ENCODE peak calls at places on chromosomes 16 and 17, in ten cellular contexts. Y, Z, D, N, C, B, M, G, J and U are unnamed samples.

GRCh38 chr17:27993161-27993695 is 49.2 kb upstream of the NLK start:
- DNase-seq in N (no peak), D (no peak), Y (no peak), J (no peak), C (no peak), G (no peak), Z (no peak), B (no peak), M (no peak), U (no peak)

GRCh38 chr16:56589141-56590039 is at the start of gene MT3:
- DNase-seq in G (no peak), M (no peak), Z (no peak), C (peak), J (peak), D (peak), N (peak), B (no peak), Y (no peak), U (peak)

GRCh38 chr17:64174686-64175456 is 44.9 kb upstream of the ERN1 start:
- DNase-seq in D (peak), M (no peak), C (no peak), Y (no peak), B (peak), N (no peak), G (peak), J (no peak), Z (no peak), U (no peak)

GRCh38 chr16:85568519-85568918 is 44.6 kb upstream of the GSE1 start:
- DNase-seq in C (no peak), J (no peak), M (no peak), Y (no peak), N (no peak), D (no peak), Z (no peak), B (no peak), G (no peak), U (no peak)

GRCh38 chr17:34499576-34499975 is 79.8 kb upstream of the TMEM132E start:
- DNase-seq in D (peak), C (no peak), Z (peak), J (no peak), N (no peak), B (peak), G (peak), M (no peak), Y (no peak), U (no peak)

GRCh38 chr16:58709338-58709737 is 24.8 kb upstream of the SLC38A7 start:
- DNase-seq in D (no peak), J (no peak), Y (no peak), Z (no peak), N (no peak), G (no peak), C (no peak), B (peak), M (no peak), U (no peak)

GRCh38 chr16:50093607-50094570 is 28.1 kb downstream of the HEATR3 start:
- DNase-seq in Z (no peak), D (no peak), J (no peak), N (peak), Y (peak), C (no peak), B (peak), G (no peak), M (no peak), U (peak)

GRCh38 chr17:48228720-48229119 is 121.2 kb downstream of the SNX11 start:
- DNase-seq in Y (no peak), B (no peak), N (no peak), Z (no peak), J (no peak), C (no peak), M (no peak), G (no peak), D (no peak), U (no peak)

GRCh38 chr17:77366558-77367245 is 225.9 kb downstream of the SEC14L1 start:
- DNase-seq in D (peak), N (no peak), Z (no peak), M (peak), C (peak), B (no peak), Y (peak), J (peak), G (no peak), U (no peak)

GRCh38 chr17:79324219-79324618 is 249.6 kb downstream of the ENGASE start:
- DNase-seq in G (no peak), B (no peak), Y (no peak), N (no peak), D (no peak), J (no peak), M (no peak), C (no peak), Z (no peak), U (no peak)

GRCh38 chr17:44214230-44214494 is 5.3 kb downstream of the UBTF start:
- DNase-seq in D (no peak), Z (no peak), Y (no peak), B (no peak), J (no peak), C (no peak), M (no peak), G (no peak), N (no peak), U (no peak)

GRCh38 chr16:30741461-30741914 is 6.7 kb upstream of the PHKG2 start:
- DNase-seq in Z (no peak), D (peak), B (no peak), M (peak), G (peak), N (no peak), Y (no peak), J (no peak), C (no peak), U (no peak)

GRCh38 chr17:42842286-42842685 is 2.1 kb upstream of the AOC2 start:
- DNase-seq in J (no peak), C (no peak), G (no peak), M (no peak), Y (no peak), Z (no peak), N (no peak), D (no peak), B (no peak), U (no peak)

GRCh38 chr16:3095869-3096268 is 3.2 kb downstream of the ZSCAN10 start:
- DNase-seq in M (no peak), Z (no peak), B (peak), D (no peak), N (no peak), G (no peak), Y (no peak), J (no peak), C (no peak), U (no peak)

GRCh38 chr17:81039096-81039495 is 4.1 kb downstream of the BAIAP2 start:
- DNase-seq in B (no peak), Z (no peak), M (no peak), N (no peak), C (no peak), Y (no peak), G (no peak), J (no peak), D (no peak), U (peak)

GRCh38 chr16:88453621-88454314 is 688 bp downstream of the ZFPM1 start:
- DNase-seq in N (no peak), J (no peak), M (peak), B (no peak), D (peak), C (no peak), Y (no peak), G (no peak), Z (no peak), U (no peak)

GRCh38 chr17:31825961-31826691 is 32.9 kb downstream of the COPRS start:
- DNase-seq in Z (no peak), Y (no peak), M (no peak), N (no peak), B (peak), J (no peak), D (peak), G (no peak), C (no peak), U (no peak)

GRCh38 chr16:25177831-25178688 is 38.7 kb upstream of the AQP8 start:
- DNase-seq in J (no peak), Z (no peak), B (peak), C (peak), N (no peak), Y (no peak), M (peak), G (no peak), D (no peak), U (no peak)

GRCh38 chr17:19386276-19386863 is 620 bp downstream of the MFAP4 start:
- DNase-seq in G (peak), N (peak), B (peak), C (peak), M (peak), Y (peak), Z (no peak), J (no peak), D (peak), U (no peak)

GRCh38 chr17:16477255-16477654 is 14.7 kb downstream of the LRRC75A start:
- DNase-seq in C (no peak), B (no peak), D (peak), J (no peak), N (no peak), Z (no peak), Y (peak), G (peak), M (peak), U (peak)

GRCh38 chr16:89193576-89194293 is 6.6 kb downstream of the SLC22A31 start:
- DNase-seq in J (no peak), B (no peak), G (no peak), C (peak), M (peak), N (no peak), D (peak), Z (no peak), Y (peak), U (peak)

GRCh38 chr17:41527076-41528023 is 758 bp downstream of the KRT19 start:
- DNase-seq in D (no peak), Y (no peak), Z (no peak), J (peak), C (no peak), G (no peak), N (no peak), M (peak), B (no peak), U (no peak)

GRCh38 chr16:5046914-5047313 is 13.2 kb upstream of the NAGPA start:
- DNase-seq in B (no peak), Y (no peak), N (no peak), M (no peak), D (no peak), C (no peak), G (no peak), J (no peak), Z (no peak), U (no peak)

GRCh38 chr17:27535975-27536374 is 79.7 kb downstream of the KSR1 start:
- DNase-seq in Y (no peak), D (no peak), M (no peak), G (no peak), C (no peak), N (no peak), J (no peak), B (no peak), Z (no peak), U (no peak)

GRCh38 chr17:30378191-30378796 is 433 bp upstream of the CPD start:
- DNase-seq in C (peak), G (no peak), Y (peak), D (no peak), J (no peak), B (no peak), Z (no peak), M (peak), N (peak), U (peak)

GRCh38 chr17:63399316-63399715 is 46.8 kb downstream of the CYB561 start:
- DNase-seq in D (no peak), G (no peak), Y (no peak), B (no peak), Z (no peak), J (no peak), N (no peak), C (no peak), M (no peak), U (no peak)

GRCh38 chr16:56860226-56861020 is 4.6 kb upstream of the SLC12A3 start:
- DNase-seq in Y (no peak), G (no peak), C (no peak), B (peak), M (no peak), D (no peak), N (no peak), Z (no peak), J (no peak), U (no peak)

GRCh38 chr17:70636517-70637133 is 467.3 kb downstream of the KCNJ2 start:
- DNase-seq in J (peak), G (no peak), B (peak), Y (no peak), Z (peak), M (no peak), D (peak), N (no peak), C (no peak), U (no peak)

GRCh38 chr16:48447428-48447827 is 62.2 kb upstream of the SIAH1 start:
- DNase-seq in B (no peak), Y (no peak), J (no peak), M (no peak), N (no peak), C (no peak), D (no peak), Z (no peak), G (no peak), U (no peak)

GRCh38 chr16:80932725-80933124 is 74.0 kb downstream of the CMC2 start:
- DNase-seq in M (peak), C (no peak), Y (peak), G (peak), J (no peak), D (peak), N (peak), Z (no peak), B (no peak), U (peak)

GRCh38 chr16:83888672-83889044 is 10.3 kb upstream of the MLYCD start:
- DNase-seq in C (no peak), N (no peak), M (no peak), Y (no peak), Z (no peak), G (no peak), B (no peak), D (no peak), J (no peak), U (no peak)

GRCh38 chr16:89925596-89926079 is 2.5 kb downstream of the TUBB3 start:
- DNase-seq in Y (no peak), N (no peak), C (no peak), J (no peak), Z (no peak), M (no peak), G (peak), B (no peak), D (no peak), U (no peak)

GRCh38 chr16:10616744-10617640 is 36.6 kb upstream of the EMP2 start:
- DNase-seq in C (no peak), J (peak), Z (no peak), Y (peak), N (peak), G (peak), M (peak), B (peak), D (peak), U (peak)